ENCODE peak calls at places on chromosomes 12 and 14, in five cellular contexts. One of them, this sample, is unnamed.

GRCh38 chr14:60183724-60184596 is 18.8 kb upstream of the DHRS7 start:
- DNase-seq in HEK293T: peak; percentile 36
- DNase-seq in lower leg skin: no peak
- DNase-seq in GM12865: peak; percentile 82
- DNase-seq in trophoblast cell: peak; percentile 22
- DNase-seq in this sample: peak; percentile 62

GRCh38 chr14:98234208-98234607 is 1037.8 kb downstream of the BCL11B start:
- DNase-seq in HEK293T: no peak
- DNase-seq in lower leg skin: no peak
- DNase-seq in GM12865: peak; percentile 79
- DNase-seq in trophoblast cell: no peak
- DNase-seq in this sample: no peak

GRCh38 chr12:2824541-2824940 is 10.3 kb downstream of the NRIP2 start:
- DNase-seq in HEK293T: no peak
- DNase-seq in lower leg skin: no peak
- DNase-seq in GM12865: no peak
- DNase-seq in trophoblast cell: no peak
- DNase-seq in this sample: no peak

GRCh38 chr14:100573009-100573756 is 14.0 kb downstream of the BEGAIN start:
- DNase-seq in HEK293T: no peak
- DNase-seq in lower leg skin: no peak
- DNase-seq in GM12865: no peak
- DNase-seq in trophoblast cell: no peak
- DNase-seq in this sample: no peak

GRCh38 chr12:106342397-106343212 is 14.9 kb upstream of the POLR3B start:
- DNase-seq in HEK293T: no peak
- DNase-seq in lower leg skin: peak; percentile 95
- DNase-seq in GM12865: no peak
- DNase-seq in trophoblast cell: peak; percentile 4
- DNase-seq in this sample: no peak

GRCh38 chr12:29595071-29595755 is 97.7 kb upstream of the OVCH1 start:
- DNase-seq in HEK293T: no peak
- DNase-seq in lower leg skin: no peak
- DNase-seq in GM12865: no peak
- DNase-seq in trophoblast cell: no peak
- DNase-seq in this sample: no peak

GRCh38 chr12:109296431-109296830 is 12.7 kb downstream of the FOXN4 start:
- DNase-seq in HEK293T: no peak
- DNase-seq in lower leg skin: no peak
- DNase-seq in GM12865: no peak
- DNase-seq in trophoblast cell: no peak
- DNase-seq in this sample: no peak

GRCh38 chr12:25949343-25949742 is 9.1 kb upstream of the RASSF8 start:
- DNase-seq in HEK293T: no peak
- DNase-seq in lower leg skin: no peak
- DNase-seq in GM12865: no peak
- DNase-seq in trophoblast cell: no peak
- DNase-seq in this sample: no peak

GRCh38 chr14:54570651-54571415 is 3.9 kb downstream of the SAMD4A start:
- DNase-seq in HEK293T: no peak
- DNase-seq in lower leg skin: no peak
- DNase-seq in GM12865: no peak
- DNase-seq in trophoblast cell: no peak
- DNase-seq in this sample: no peak

GRCh38 chr12:42946776-42947435 is 357.4 kb upstream of the PRICKLE1 start:
- DNase-seq in HEK293T: no peak
- DNase-seq in lower leg skin: no peak
- DNase-seq in GM12865: no peak
- DNase-seq in trophoblast cell: peak; percentile 11
- DNase-seq in this sample: no peak

GRCh38 chr12:46815792-46816191 is 10.0 kb downstream of the SLC38A4 start:
- DNase-seq in HEK293T: no peak
- DNase-seq in lower leg skin: no peak
- DNase-seq in GM12865: no peak
- DNase-seq in trophoblast cell: no peak
- DNase-seq in this sample: no peak

GRCh38 chr12:779745-780734 is 27.7 kb downstream of the WNK1 start:
- DNase-seq in HEK293T: no peak
- DNase-seq in lower leg skin: no peak
- DNase-seq in GM12865: peak; percentile 23
- DNase-seq in trophoblast cell: no peak
- DNase-seq in this sample: no peak

GRCh38 chr12:50637870-50638481 is 125.9 kb upstream of the ATF1 start:
- DNase-seq in HEK293T: peak; percentile 35
- DNase-seq in lower leg skin: no peak
- DNase-seq in GM12865: peak; percentile 61
- DNase-seq in trophoblast cell: no peak
- DNase-seq in this sample: peak; percentile 58

This sample was measured in MV-4-11.